ENCODE peak calls at places on chromosomes 7 and 10, in six cellular contexts. N, E, A, J, C and Y are unnamed samples.

GRCh38 chr7:105644937-105645336 is 63.6 kb upstream of the EFCAB10 start:
- DNase-seq in N (no peak), C (no peak), J (no peak), A (no peak), E (no peak), Y (no peak)

GRCh38 chr10:86139066-86139657 is 227.4 kb downstream of the GRID1 start:
- DNase-seq in E (peak; percentile 45), N (no peak), A (no peak), C (no peak), J (no peak), Y (no peak)

GRCh38 chr7:143485500-143485899 is 7.8 kb downstream of the TAS2R41 start:
- DNase-seq in N (no peak), C (no peak), E (no peak), A (no peak), J (no peak), Y (no peak)

GRCh38 chr10:104308439-104308903 is 29.8 kb downstream of the ITPRIP start:
- DNase-seq in J (no peak), A (peak; percentile 7), E (no peak), C (no peak), N (no peak), Y (no peak)

GRCh38 chr7:36145686-36146085 is 7.4 kb upstream of the EEPD1 start:
- DNase-seq in N (no peak), E (no peak), J (no peak), C (no peak), A (no peak), Y (no peak)

GRCh38 chr10:33143160-33143728 is 185.2 kb upstream of the ITGB1 start:
- DNase-seq in A (no peak), E (no peak), C (no peak), J (peak; percentile 81), N (no peak), Y (no peak)

GRCh38 chr10:4633776-4634175 is 192.2 kb upstream of the AKR1E2 start:
- DNase-seq in A (no peak), J (no peak), N (no peak), C (no peak), E (no peak), Y (no peak)

GRCh38 chr7:5083291-5083690 is 37.6 kb downstream of the RBAK start:
- DNase-seq in E (no peak), C (no peak), J (no peak), N (peak; percentile 66), A (no peak), Y (no peak)

GRCh38 chr7:135189221-135189662 is 18.7 kb upstream of the CYREN start:
- DNase-seq in N (no peak), J (no peak), A (no peak), C (no peak), E (no peak), Y (no peak)

GRCh38 chr7:25215694-25216335 is 12.5 kb downstream of the NPVF start:
- DNase-seq in J (no peak), A (no peak), E (no peak), N (no peak), C (no peak), Y (no peak)

GRCh38 chr7:105284014-105284413 is 104.7 kb downstream of the SRPK2 start:
- DNase-seq in N (no peak), C (no peak), J (no peak), A (no peak), E (no peak), Y (no peak)

GRCh38 chr10:122417667-122418066 is 36.8 kb upstream of the ARMS2 start:
- DNase-seq in A (no peak), C (no peak), N (no peak), J (no peak), E (no peak), Y (no peak)

GRCh38 chr7:43658718-43659548 is 70.4 kb downstream of the COA1 start:
- DNase-seq in N (no peak), A (no peak), C (no peak), E (no peak), J (peak; percentile 89), Y (no peak)

GRCh38 chr7:85630904-85631582 is 444.2 kb upstream of the SEMA3D start:
- DNase-seq in C (no peak), J (peak; percentile 11), A (no peak), E (no peak), N (no peak), Y (no peak)

GRCh38 chr10:4704034-4704545 is 121.9 kb upstream of the AKR1E2 start:
- DNase-seq in A (no peak), E (no peak), N (no peak), C (no peak), J (peak; percentile 99), Y (no peak)

GRCh38 chr10:102375867-102376266 is 19.6 kb upstream of the NFKB2 start:
- DNase-seq in C (no peak), E (no peak), N (no peak), A (no peak), J (no peak), Y (no peak)

GRCh38 chr7:101108330-101108857 is 18.5 kb upstream of the SERPINE1 start:
- DNase-seq in A (no peak), C (peak; percentile 80), J (no peak), N (no peak), E (no peak), Y (no peak)

GRCh38 chr10:64976150-64976549 is 1454.9 kb downstream of the REEP3 start:
- DNase-seq in C (no peak), J (no peak), A (no peak), E (no peak), N (no peak), Y (no peak)

GRCh38 chr10:64973391-64973790 is 1452.2 kb downstream of the REEP3 start:
- DNase-seq in N (no peak), C (no peak), J (no peak), A (no peak), E (no peak), Y (no peak)

DNA sequence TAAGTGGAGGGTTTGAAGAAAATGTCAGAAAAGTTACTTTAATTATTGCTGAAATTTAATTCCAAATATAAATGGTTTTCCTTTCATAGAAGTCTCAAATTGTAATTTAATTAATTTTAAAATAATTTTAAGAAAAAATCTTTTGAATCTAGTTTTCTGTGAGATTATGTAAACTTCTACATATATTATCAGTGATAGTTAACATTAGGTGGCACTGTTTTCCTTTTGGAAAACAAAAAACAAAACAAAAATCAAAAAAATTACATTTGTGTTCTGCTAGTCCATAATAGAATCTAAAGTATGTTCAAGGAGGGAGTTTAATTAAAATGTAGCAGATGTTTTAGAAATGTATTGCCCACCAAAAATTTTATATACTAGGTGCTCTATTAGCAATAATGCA is 1456.7 kb downstream of the REEP3 start:
- DNase-seq in J (peak; percentile 2), E (no peak), A (no peak), C (no peak), N (no peak), Y (no peak)
- TF ChIP-seq CTCF in J (no peak), E (no peak), A (no peak), C (no peak), N (peak; percentile 54), Y (peak; percentile 12)

GRCh38 chr10:24554036-24554435 is 169.7 kb downstream of the ARHGAP21 start:
- DNase-seq in N (peak; percentile 54), E (no peak), C (no peak), A (no peak), J (no peak), Y (no peak)

GRCh38 chr10:24550680-24551079 is 173.0 kb downstream of the ARHGAP21 start:
- DNase-seq in E (no peak), N (peak; percentile 51), A (no peak), J (no peak), C (no peak), Y (no peak)

GRCh38 chr10:24553051-24553612 is 170.6 kb downstream of the ARHGAP21 start:
- DNase-seq in C (no peak), E (no peak), J (no peak), A (no peak), N (peak; percentile 64), Y (no peak)

GRCh38 chr10:24551161-24551560 is 172.5 kb downstream of the ARHGAP21 start:
- DNase-seq in J (no peak), N (peak; percentile 27), C (no peak), A (no peak), E (no peak), Y (no peak)

DNA sequence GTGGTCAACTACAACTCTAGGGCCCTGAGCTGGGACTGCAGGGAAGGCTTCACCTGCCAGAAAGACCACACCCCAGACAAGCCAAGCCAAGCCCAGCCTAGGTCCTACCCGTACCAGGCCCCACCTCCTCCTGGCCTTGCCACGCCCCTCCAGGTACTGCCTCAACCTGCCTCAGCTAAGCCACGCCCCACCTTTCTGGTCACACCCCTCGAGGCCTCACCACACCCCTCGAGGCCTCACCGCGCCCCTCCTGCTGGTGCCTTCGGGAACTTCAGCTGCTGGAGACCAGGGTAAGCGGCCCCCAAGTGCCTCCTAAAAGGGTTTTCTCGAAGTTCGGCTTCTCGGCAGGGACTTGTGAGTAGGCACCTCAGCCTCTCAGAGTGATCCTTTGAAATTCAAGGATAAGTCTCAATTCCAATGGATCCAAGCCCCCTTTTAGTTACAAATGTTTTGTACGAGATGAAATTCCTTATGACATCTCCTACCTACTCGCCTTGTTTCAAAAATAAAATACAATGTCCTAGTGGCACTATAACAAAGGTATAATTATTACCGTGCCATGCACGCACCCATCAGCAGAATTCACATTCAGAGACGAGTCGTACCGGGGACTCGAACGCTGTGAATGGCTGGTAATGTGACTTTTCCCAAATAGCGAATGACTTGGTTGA is 171.2 kb downstream of the ARHGAP21 start:
- DNase-seq in E (peak; percentile 77), J (no peak), A (no peak), N (peak; percentile 74), C (no peak), Y (no peak)
- TF ChIP-seq CTCF in E (peak; percentile 12), J (peak; percentile 43), A (no peak), N (no peak), C (no peak), Y (no peak)

DNA sequence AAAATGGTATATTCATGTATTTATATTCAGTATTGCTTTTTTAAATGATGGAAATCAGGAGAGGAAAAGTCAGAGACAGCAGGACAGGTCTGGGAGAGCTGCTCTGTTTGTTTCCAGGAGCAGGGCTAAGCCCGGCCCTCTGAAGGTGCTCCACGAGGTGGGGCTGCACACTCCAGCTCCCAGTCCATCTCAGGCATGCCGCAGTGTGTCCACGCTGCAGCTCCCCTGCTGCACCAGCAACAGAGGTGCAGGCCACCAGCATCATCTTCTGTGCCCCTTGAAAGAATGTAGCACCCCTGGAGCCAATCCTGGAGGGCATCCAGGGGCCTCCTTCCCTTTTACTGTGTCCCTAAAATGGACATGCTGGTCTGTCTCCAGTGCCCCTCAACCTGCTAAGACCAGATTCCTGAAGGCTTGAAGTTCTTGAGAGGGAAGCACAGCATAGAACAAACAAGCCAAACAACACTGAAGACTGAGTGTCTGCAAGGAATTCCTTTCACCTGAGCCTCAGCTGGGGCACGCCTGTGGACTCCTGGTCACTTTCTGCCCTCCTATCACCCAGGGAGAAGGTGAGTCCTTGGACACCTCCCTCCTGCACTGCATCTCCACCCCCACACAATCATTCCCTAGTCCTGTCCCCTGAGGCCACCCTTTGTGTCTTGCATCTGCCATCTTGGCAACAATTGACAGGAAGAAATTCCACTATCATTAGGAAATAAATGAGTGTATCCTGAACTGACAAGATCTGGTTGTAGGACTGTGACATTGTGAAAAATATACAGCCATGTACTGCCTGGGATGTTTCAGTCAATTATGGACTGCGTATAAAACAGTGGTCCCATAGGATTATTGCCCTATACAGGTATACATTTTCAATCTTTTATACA is 100.5 kb downstream of the CXCL12 start:
- DNase-seq in N (no peak), E (no peak), C (no peak), A (no peak), J (no peak), Y (no peak)
- TF ChIP-seq CTCF in N (no peak), E (no peak), C (no peak), A (no peak), J (no peak), Y (no peak)

GRCh38 chr7:148967032-148967372 is 61.3 kb downstream of the PDIA4 start:
- DNase-seq in N (no peak), J (no peak), E (no peak), A (no peak), C (no peak), Y (no peak)
- TF ChIP-seq CTCF in N (no peak), J (no peak), E (no peak), A (peak; percentile 20), C (no peak), Y (no peak)